ENCODE peak calls at places on chromosome 21, in seven cellular contexts. B is activated CD4-positive, alpha-beta T cell treated with anti-CD3 and anti-CD28 coated beads for 1 hour; P is brain microvascular endothelial cell; L is M059J; A is Right ventricle myocardium superior; E is iPS DF 19.7; S is CD8-positive, alpha-beta T cell. D is an unnamed sample.

GRCh38 chr21:38223893-38224540 is 32.8 kb upstream of the KCNJ15 start:
- DNase-seq in B (no peak), P (peak), L (no peak), A (no peak), E (no peak), S (no peak), D (no peak)

GRCh38 chr21:41378849-41379248 is 17.0 kb downstream of the MX2 start:
- DNase-seq in B (no peak), P (no peak), L (no peak), A (no peak), E (no peak), S (no peak), D (no peak)

GRCh38 chr21:38773108-38774061 is 32.3 kb upstream of the ETS2 start:
- DNase-seq in B (no peak), P (peak), L (peak), A (peak), E (no peak), S (no peak), D (peak)

GRCh38 chr21:36169465-36170128 is 13.0 kb downstream of the DOP1B start:
- DNase-seq in B (no peak), P (no peak), L (no peak), A (no peak), E (no peak), S (no peak), D (no peak)

GRCh38 chr21:16079830-16080229 is 350.0 kb downstream of the USP25 start:
- DNase-seq in B (no peak), P (peak), L (peak), A (no peak), E (no peak), S (no peak), D (no peak)

GRCh38 chr21:35646606-35647005 is 413.7 kb downstream of the SETD4 start:
- DNase-seq in B (no peak), P (peak), L (no peak), A (no peak), E (no peak), S (no peak), D (no peak)

GRCh38 chr21:42096593-42096992 is 25.5 kb downstream of the UMODL1 start:
- DNase-seq in B (no peak), P (no peak), L (no peak), A (no peak), E (no peak), S (no peak), D (no peak)

GRCh38 chr21:25999935-26000582 is 170.5 kb downstream of the APP start:
- DNase-seq in B (no peak), P (no peak), L (no peak), A (peak), E (no peak), S (peak), D (no peak)

GRCh38 chr21:20875741-20876140 is 122.5 kb upstream of the NCAM2 start:
- DNase-seq in B (no peak), P (no peak), L (no peak), A (no peak), E (no peak), S (no peak), D (no peak)

GRCh38 chr21:22355949-22356348 is 1357.7 kb downstream of the NCAM2 start:
- DNase-seq in B (no peak), P (no peak), L (peak), A (no peak), E (no peak), S (no peak), D (no peak)

GRCh38 chr21:39020751-39021474 is 162.3 kb downstream of the PSMG1 start:
- DNase-seq in B (no peak), P (peak), L (peak), A (peak), E (no peak), S (no peak), D (no peak)

GRCh38 chr21:45088116-45088515 is 13.7 kb downstream of the ADARB1 start:
- DNase-seq in B (no peak), P (no peak), L (no peak), A (no peak), E (no peak), S (no peak), D (no peak)

GRCh38 chr21:33642896-33643657 is 776 bp downstream of the ITSN1 start:
- DNase-seq in B (no peak), P (no peak), L (peak), A (peak), E (no peak), S (no peak), D (no peak)

GRCh38 chr21:27812279-27812678 is 845.4 kb upstream of the ADAMTS5 start:
- DNase-seq in B (no peak), P (no peak), L (no peak), A (no peak), E (no peak), S (no peak), D (no peak)

GRCh38 chr21:36700295-36700960 is 1.5 kb downstream of the SIM2 start:
- DNase-seq in B (no peak), P (no peak), L (no peak), A (no peak), E (no peak), S (no peak), D (no peak)

GRCh38 chr21:26777166-26777565 is 68.0 kb downstream of the ADAMTS1 start:
- DNase-seq in B (no peak), P (peak), L (no peak), A (no peak), E (no peak), S (no peak), D (no peak)

GRCh38 chr21:45590726-45591618 is 48.7 kb upstream of the SLC19A1 start:
- DNase-seq in B (no peak), P (no peak), L (no peak), A (peak), E (no peak), S (peak), D (no peak)

GRCh38 chr21:44506279-44507255 is 33.4 kb downstream of the KRTAP10-1 start:
- DNase-seq in B (no peak), P (no peak), L (no peak), A (peak), E (no peak), S (no peak), D (no peak)

GRCh38 chr21:26391166-26391565 is 181.9 kb downstream of the CYYR1 start:
- DNase-seq in B (no peak), P (no peak), L (no peak), A (no peak), E (no peak), S (no peak), D (no peak)

GRCh38 chr21:35198004-35198403 is 148.9 kb upstream of the RUNX1 start:
- DNase-seq in B (no peak), P (peak), L (peak), A (no peak), E (no peak), S (no peak), D (peak)

GRCh38 chr21:45596704-45597318 is 46.7 kb upstream of the PCBP3 start:
- DNase-seq in B (peak), P (peak), L (peak), A (peak), E (peak), S (peak), D (peak)

GRCh38 chr21:26506951-26507350 is 66.1 kb downstream of the CYYR1 start:
- DNase-seq in B (no peak), P (peak), L (peak), A (no peak), E (no peak), S (no peak), D (no peak)

GRCh38 chr21:46062471-46063211 is 35.3 kb upstream of the COL6A2 start:
- DNase-seq in B (no peak), P (no peak), L (no peak), A (no peak), E (no peak), S (no peak), D (no peak)

GRCh38 chr21:35226960-35227741 is 178.0 kb upstream of the RUNX1 start:
- DNase-seq in B (no peak), P (no peak), L (no peak), A (no peak), E (no peak), S (peak), D (no peak)

GRCh38 chr21:23936224-23936623 is 1671.1 kb downstream of the MRPL39 start:
- DNase-seq in B (no peak), P (no peak), L (no peak), A (no peak), E (no peak), S (no peak), D (no peak)

GRCh38 chr21:41247976-41248545 is 68.5 kb upstream of the FAM3B start:
- DNase-seq in B (no peak), P (no peak), L (no peak), A (no peak), E (no peak), S (no peak), D (no peak)

GRCh38 chr21:45403825-45404725 is 890 bp upstream of the COL18A1 start:
- DNase-seq in B (no peak), P (no peak), L (peak), A (peak), E (peak), S (no peak), D (no peak)

GRCh38 chr21:39763282-39763970 is 18.4 kb downstream of the IGSF5 start:
- DNase-seq in B (no peak), P (no peak), L (peak), A (no peak), E (no peak), S (no peak), D (no peak)

GRCh38 chr21:27154451-27155129 is 187.7 kb upstream of the ADAMTS5 start:
- DNase-seq in B (no peak), P (no peak), L (no peak), A (no peak), E (no peak), S (no peak), D (no peak)

GRCh38 chr21:43608225-43608624 is 51.1 kb downstream of the HSF2BP start:
- DNase-seq in B (no peak), P (peak), L (peak), A (no peak), E (no peak), S (no peak), D (peak)

GRCh38 chr21:32867587-32867986 is 96.0 kb upstream of the PAXBP1 start:
- DNase-seq in B (no peak), P (no peak), L (no peak), A (no peak), E (no peak), S (no peak), D (no peak)

GRCh38 chr21:16117851-16118592 is 388.2 kb downstream of the USP25 start:
- DNase-seq in B (no peak), P (peak), L (peak), A (no peak), E (no peak), S (no peak), D (no peak)

GRCh38 chr21:17466166-17466565 is 46.7 kb upstream of the CXADR start:
- DNase-seq in B (no peak), P (peak), L (peak), A (no peak), E (no peak), S (no peak), D (no peak)

GRCh38 chr21:35053356-35054096 is 4.4 kb upstream of the RUNX1 start:
- DNase-seq in B (no peak), P (no peak), L (peak), A (no peak), E (no peak), S (no peak), D (no peak)

GRCh38 chr21:31450971-31451370 is 106.9 kb upstream of the TIAM1 start:
- DNase-seq in B (no peak), P (no peak), L (no peak), A (no peak), E (no peak), S (no peak), D (no peak)

GRCh38 chr21:28771790-28772501 is 220.7 kb downstream of the LTN1 start:
- DNase-seq in B (no peak), P (peak), L (peak), A (no peak), E (no peak), S (no peak), D (peak)

GRCh38 chr21:38470762-38471161 is 27.5 kb downstream of the ERG start:
- DNase-seq in B (no peak), P (no peak), L (peak), A (no peak), E (no peak), S (no peak), D (peak)

GRCh38 chr21:41761211-41762181 is 5.4 kb downstream of the RIPK4 start:
- DNase-seq in B (no peak), P (no peak), L (peak), A (peak), E (no peak), S (no peak), D (peak)

D was measured in RCC 7860.